ENCODE peak calls at places on chromosome 9, in five cellular contexts. Q is HEK293T, I is EH, G is activated T-helper 1 cell treated with Interleukin-2 at 50 U/mL for 16 hours, O is T-helper 1 cell. P is an unnamed sample.
A peak's percentile ranks its signal among the peaks of the same experiment; 100 is the strongest.

GRCh38 chr9:18786196-18786595 is 246.8 kb downstream of the SAXO1 start:
- DNase-seq in O (no peak), G (no peak), I (peak; percentile 6), Q (no peak), P (no peak)

GRCh38 chr9:33120620-33121019 is 44.1 kb upstream of the SMU1 start:
- DNase-seq in G (no peak), I (no peak), Q (no peak), O (no peak), P (no peak)

GRCh38 chr9:28999806-29000205 is 1426.5 kb upstream of the C9orf72 start:
- DNase-seq in I (no peak), O (no peak), Q (no peak), G (no peak), P (no peak)

GRCh38 chr9:80435591-80435990 is 863.8 kb downstream of the TLE4 start:
- DNase-seq in O (no peak), G (no peak), Q (no peak), I (no peak), P (no peak)

GRCh38 chr9:35385042-35385441 is 104.9 kb upstream of the RUSC2 start:
- DNase-seq in I (peak; percentile 73), O (no peak), Q (no peak), G (no peak), P (no peak)

GRCh38 chr9:16625106-16625505 is 245.4 kb downstream of the BNC2 start:
- DNase-seq in O (no peak), I (no peak), Q (no peak), G (no peak), P (no peak)

GRCh38 chr9:124042168-124042775 is 30.7 kb downstream of the LHX2 start:
- DNase-seq in Q (no peak), O (no peak), G (no peak), I (no peak), P (no peak)

GRCh38 chr9:89954229-89954628 is 349.4 kb downstream of the GADD45G start:
- DNase-seq in G (no peak), I (no peak), Q (no peak), O (no peak), P (no peak)